ENCODE peak calls at places on chromosome 16, in seven cellular contexts. S is lower lobe of right lung; P is pons; N is activated CD8-positive, alpha-beta memory T cell treated with anti-CD3 and anti-CD28 coated beads for 4 hours; D is amniotic stem cell; O is globus pallidus; G is amniotic epithelial cell. W is an unnamed sample.

GRCh38 chr16:9275386-9275785 is 183.9 kb downstream of the HAPSTR1 start:
- DNase-seq in N (no peak), P (no peak), O (no peak), D (no peak), G (no peak), S (no peak), W (no peak)

GRCh38 chr16:51151951-51152663 is 1.0 kb upstream of the SALL1 start:
- DNase-seq in S (no peak), P (peak; percentile 92), D (no peak), G (no peak), N (no peak), O (peak; percentile 97), W (peak; percentile 96)

GRCh38 chr16:23739516-23739915 is 15.3 kb upstream of the CHP2 start:
- DNase-seq in S (no peak), O (no peak), D (no peak), N (no peak), P (no peak), G (no peak), W (no peak)

GRCh38 chr16:27241658-27242057 is 26.9 kb downstream of the NSMCE1 start:
- DNase-seq in G (no peak), P (no peak), O (no peak), S (peak; percentile 19), D (no peak), N (no peak), W (peak; percentile 80)

GRCh38 chr16:67279296-67280089 is at the start of gene PLEKHG4:
- DNase-seq in P (peak; percentile 53), G (peak; percentile 59), S (peak; percentile 90), N (peak; percentile 53), D (peak; percentile 31), O (peak; percentile 34), W (peak; percentile 56)

GRCh38 chr16:57614546-57615343 is 13.7 kb upstream of the ADGRG1 start:
- DNase-seq in G (no peak), S (no peak), D (no peak), P (no peak), N (no peak), O (no peak), W (no peak)

GRCh38 chr16:58843675-58844074 is 109.6 kb upstream of the GOT2 start:
- DNase-seq in P (peak; percentile 38), N (no peak), D (no peak), G (peak; percentile 8), O (peak; percentile 15), S (no peak), W (peak; percentile 21)

GRCh38 chr16:4561565-4561964 is 5.4 kb downstream of the C16orf96 start:
- DNase-seq in O (peak; percentile 67), P (peak; percentile 59), S (no peak), G (no peak), D (no peak), N (no peak), W (no peak)

GRCh38 chr16:67516296-67517177 is 12.1 kb upstream of the RIPOR1 start:
- DNase-seq in D (no peak), G (peak; percentile 86), O (no peak), P (no peak), N (no peak), S (no peak), W (peak; percentile 75)

GRCh38 chr16:55843105-55843395 is 10.2 kb upstream of the CES1 start:
- DNase-seq in P (no peak), O (no peak), S (no peak), G (no peak), D (no peak), N (no peak), W (no peak)

GRCh38 chr16:19717319-19717718 is 708 bp downstream of the KNOP1 start:
- DNase-seq in G (no peak), P (no peak), O (no peak), N (no peak), D (no peak), S (no peak), W (no peak)

GRCh38 chr16:53805113-53805512 is 101.2 kb downstream of the FTO start:
- DNase-seq in D (no peak), P (no peak), N (no peak), O (no peak), S (no peak), G (peak; percentile 52), W (no peak)

GRCh38 chr16:65054457-65054856 is 67.4 kb downstream of the CDH11 start:
- DNase-seq in G (no peak), S (no peak), N (no peak), P (no peak), O (no peak), D (no peak), W (no peak)

GRCh38 chr16:54275956-54276355 is 10.6 kb downstream of the IRX3 start:
- DNase-seq in O (no peak), P (no peak), S (no peak), N (no peak), G (no peak), D (no peak), W (no peak)

GRCh38 chr16:3998793-3999478 is 117.3 kb downstream of the ADCY9 start:
- DNase-seq in D (no peak), G (peak; percentile 62), N (no peak), O (no peak), P (no peak), S (peak; percentile 28), W (peak; percentile 46)

GRCh38 chr16:22267764-22268163 is 29.4 kb upstream of the POLR3E start:
- DNase-seq in P (peak; percentile 17), N (no peak), D (no peak), O (no peak), S (no peak), G (no peak), W (no peak)

GRCh38 chr16:64864232-64864803 is 257.5 kb downstream of the CDH11 start:
- DNase-seq in O (peak; percentile 1), G (peak; percentile 83), S (no peak), D (peak; percentile 70), N (no peak), P (peak; percentile 42), W (peak; percentile 90)

GRCh38 chr16:4315185-4316102 is at the start of gene GLIS2:
- DNase-seq in G (peak; percentile 80), P (no peak), S (peak; percentile 83), D (peak; percentile 73), O (peak; percentile 45), N (no peak), W (peak; percentile 89)

GRCh38 chr16:27824006-27824405 is 239.5 kb downstream of the GSG1L start:
- DNase-seq in S (no peak), P (no peak), O (no peak), G (no peak), D (no peak), N (no peak), W (no peak)

GRCh38 chr16:81532491-81533174 is 88.0 kb downstream of the CMIP start:
- DNase-seq in P (no peak), S (peak; percentile 39), D (no peak), N (no peak), O (no peak), G (no peak), W (no peak)

GRCh38 chr16:86205521-86206245 is 304.6 kb upstream of the FOXF1 start:
- DNase-seq in N (no peak), P (no peak), G (no peak), O (no peak), S (no peak), D (no peak), W (no peak)

GRCh38 chr16:20114356-20114755 is 40.7 kb upstream of the GPR139 start:
- DNase-seq in O (no peak), S (no peak), G (no peak), N (no peak), D (no peak), P (peak; percentile 18), W (no peak)

GRCh38 chr16:50297301-50298074 is 31.1 kb downstream of the ADCY7 start:
- DNase-seq in S (peak; percentile 34), O (no peak), N (no peak), P (no peak), G (no peak), D (no peak), W (no peak)

GRCh38 chr16:67673712-67674580 is 7.3 kb downstream of the C16orf86 start:
- DNase-seq in O (peak; percentile 40), N (no peak), S (peak; percentile 81), G (no peak), P (peak; percentile 74), D (no peak), W (no peak)

GRCh38 chr16:58264961-58265479 is 29.8 kb downstream of the PRSS54 start:
- DNase-seq in P (no peak), S (no peak), G (peak; percentile 81), O (no peak), N (no peak), D (peak; percentile 59), W (peak; percentile 79)

GRCh38 chr16:50251375-50252081 is 14.8 kb upstream of the ADCY7 start:
- DNase-seq in S (no peak), D (peak; percentile 77), N (no peak), O (no peak), P (no peak), G (peak; percentile 97), W (peak; percentile 86)

GRCh38 chr16:49023095-49023494 is 258.5 kb downstream of the CBLN1 start:
- DNase-seq in S (no peak), N (no peak), G (no peak), O (no peak), D (no peak), P (no peak), W (no peak)

GRCh38 chr16:1427473-1428461 is 3.1 kb upstream of the PERCC1 start:
- DNase-seq in O (no peak), G (no peak), P (no peak), N (no peak), S (no peak), D (no peak), W (no peak)

GRCh38 chr16:11896776-11897175 is 19.0 kb downstream of the GSPT1 start:
- DNase-seq in P (no peak), O (no peak), S (no peak), D (peak; percentile 54), G (peak; percentile 80), N (no peak), W (peak; percentile 74)

GRCh38 chr16:56950881-56951771 is 10.6 kb upstream of the CETP start:
- DNase-seq in S (peak; percentile 71), N (no peak), O (peak; percentile 48), G (peak; percentile 42), D (no peak), P (peak; percentile 79), W (peak; percentile 55)

GRCh38 chr16:49095539-49095938 is 186.1 kb downstream of the CBLN1 start:
- DNase-seq in D (no peak), G (no peak), N (no peak), P (no peak), O (no peak), S (no peak), W (no peak)

GRCh38 chr16:12311309-12311708 is 334.8 kb downstream of the SNX29 start:
- DNase-seq in G (no peak), S (no peak), O (no peak), D (no peak), P (no peak), N (no peak), W (no peak)

GRCh38 chr16:89764711-89765201 is 43.4 kb downstream of the ZNF276 start:
- DNase-seq in S (peak; percentile 77), D (no peak), G (peak; percentile 66), N (peak; percentile 18), P (peak; percentile 70), O (peak; percentile 54), W (peak; percentile 38)

GRCh38 chr16:66562409-66562808 is 3.8 kb upstream of the CMTM1 start:
- DNase-seq in O (no peak), D (no peak), S (no peak), N (no peak), P (no peak), G (no peak), W (no peak)

GRCh38 chr16:85172465-85173071 is 60.3 kb upstream of the CIBAR2 start:
- DNase-seq in N (no peak), O (no peak), G (no peak), S (peak; percentile 47), P (no peak), D (no peak), W (peak; percentile 66)

W was measured in mesenchymal stem cell.